ENCODE peak calls at places on chromosomes 1 and 21, in six cellular contexts. One of them, this sample, is unnamed.

GRCh38 chr1:192702212-192702993 is 66.5 kb downstream of the RGS13 start:
- DNase-seq in breast epithelium: no peak
- DNase-seq in kidney: no peak
- DNase-seq in aorta: no peak
- DNase-seq in adrenal gland: no peak
- DNase-seq in spleen: no peak
- DNase-seq in this sample: no peak

GRCh38 chr1:46606255-46606965 is 2.3 kb upstream of the MKNK1 start:
- DNase-seq in aorta: no peak
- DNase-seq in breast epithelium: no peak
- DNase-seq in spleen: no peak
- DNase-seq in adrenal gland: no peak
- DNase-seq in kidney: no peak
- DNase-seq in this sample: no peak

GRCh38 chr1:26286064-26286416 is 6.2 kb downstream of the SH3BGRL3 start:
- DNase-seq in adrenal gland: no peak
- DNase-seq in aorta: no peak
- DNase-seq in kidney: peak; percentile 10
- DNase-seq in breast epithelium: no peak
- DNase-seq in spleen: no peak
- DNase-seq in this sample: no peak

GRCh38 chr1:183630748-183631147 is 4.8 kb downstream of the ARPC5 start:
- DNase-seq in aorta: no peak
- DNase-seq in breast epithelium: no peak
- DNase-seq in spleen: no peak
- DNase-seq in kidney: no peak
- DNase-seq in adrenal gland: no peak
- DNase-seq in this sample: no peak

GRCh38 chr1:28910379-28911125 is 3.8 kb upstream of the EPB41 start:
- DNase-seq in kidney: no peak
- DNase-seq in spleen: no peak
- DNase-seq in aorta: no peak
- DNase-seq in adrenal gland: no peak
- DNase-seq in breast epithelium: no peak
- DNase-seq in this sample: no peak

GRCh38 chr1:71770121-71770520 is 512.2 kb downstream of the NEGR1 start:
- DNase-seq in aorta: no peak
- DNase-seq in spleen: no peak
- DNase-seq in kidney: no peak
- DNase-seq in adrenal gland: no peak
- DNase-seq in breast epithelium: no peak
- DNase-seq in this sample: no peak

GRCh38 chr1:179976970-179977651 is 22.5 kb downstream of the CEP350 start:
- DNase-seq in kidney: no peak
- DNase-seq in spleen: no peak
- DNase-seq in breast epithelium: no peak
- DNase-seq in adrenal gland: no peak
- DNase-seq in aorta: no peak
- DNase-seq in this sample: no peak

GRCh38 chr21:42992943-42993712 is 18.8 kb downstream of the PKNOX1 start:
- DNase-seq in aorta: no peak
- DNase-seq in breast epithelium: no peak
- DNase-seq in adrenal gland: no peak
- DNase-seq in kidney: no peak
- DNase-seq in spleen: no peak
- DNase-seq in this sample: no peak

GRCh38 chr1:201695607-201696006 is 133.3 kb upstream of the IPO9 start:
- DNase-seq in spleen: no peak
- DNase-seq in adrenal gland: no peak
- DNase-seq in kidney: no peak
- DNase-seq in breast epithelium: no peak
- DNase-seq in aorta: peak; percentile 60
- DNase-seq in this sample: no peak

GRCh38 chr1:14945132-14946010 is 208.2 kb upstream of the TMEM51 start:
- DNase-seq in aorta: peak; percentile 82
- DNase-seq in adrenal gland: peak; percentile 73
- DNase-seq in breast epithelium: peak; percentile 80
- DNase-seq in kidney: peak; percentile 90
- DNase-seq in spleen: no peak
- DNase-seq in this sample: peak; percentile 64

GRCh38 chr1:228478912-228479665 is 8.1 kb upstream of the RNF187 start:
- DNase-seq in breast epithelium: no peak
- DNase-seq in aorta: no peak
- DNase-seq in spleen: no peak
- DNase-seq in kidney: no peak
- DNase-seq in adrenal gland: no peak
- DNase-seq in this sample: no peak

GRCh38 chr1:83500531-83500930 is 498.4 kb downstream of the TTLL7 start:
- DNase-seq in adrenal gland: no peak
- DNase-seq in spleen: no peak
- DNase-seq in kidney: no peak
- DNase-seq in aorta: no peak
- DNase-seq in breast epithelium: no peak
- DNase-seq in this sample: no peak

GRCh38 chr1:90959352-90960206 is 62.3 kb downstream of the ZNF644 start:
- DNase-seq in aorta: no peak
- DNase-seq in kidney: no peak
- DNase-seq in breast epithelium: no peak
- DNase-seq in spleen: no peak
- DNase-seq in adrenal gland: no peak
- DNase-seq in this sample: no peak

GRCh38 chr1:51920130-51920529 is 41.6 kb upstream of the NRDC start:
- DNase-seq in spleen: no peak
- DNase-seq in aorta: no peak
- DNase-seq in breast epithelium: no peak
- DNase-seq in adrenal gland: no peak
- DNase-seq in kidney: no peak
- DNase-seq in this sample: no peak

GRCh38 chr1:172121071-172121717 is 279.9 kb downstream of the DNM3 start:
- DNase-seq in breast epithelium: no peak
- DNase-seq in aorta: no peak
- DNase-seq in kidney: no peak
- DNase-seq in spleen: no peak
- DNase-seq in adrenal gland: no peak
- DNase-seq in this sample: no peak

GRCh38 chr1:239448911-239449310 is 62.5 kb downstream of the CHRM3 start:
- DNase-seq in breast epithelium: no peak
- DNase-seq in aorta: no peak
- DNase-seq in kidney: no peak
- DNase-seq in adrenal gland: no peak
- DNase-seq in spleen: no peak
- DNase-seq in this sample: no peak

GRCh38 chr1:186152945-186153309 is 222.1 kb downstream of the TPR start:
- DNase-seq in breast epithelium: no peak
- DNase-seq in spleen: no peak
- DNase-seq in aorta: no peak
- DNase-seq in kidney: no peak
- DNase-seq in adrenal gland: no peak
- DNase-seq in this sample: no peak

GRCh38 chr1:45846931-45847330 is 43.5 kb downstream of the MAST2 start:
- DNase-seq in aorta: no peak
- DNase-seq in breast epithelium: no peak
- DNase-seq in adrenal gland: no peak
- DNase-seq in spleen: no peak
- DNase-seq in kidney: no peak
- DNase-seq in this sample: no peak

GRCh38 chr1:171801395-171801990 is 20.0 kb downstream of the METTL13 start:
- DNase-seq in kidney: no peak
- DNase-seq in breast epithelium: no peak
- DNase-seq in adrenal gland: peak; percentile 33
- DNase-seq in spleen: no peak
- DNase-seq in aorta: no peak
- DNase-seq in this sample: no peak

GRCh38 chr1:97893844-97894243 is 27.0 kb downstream of the DPYD start:
- DNase-seq in aorta: no peak
- DNase-seq in adrenal gland: no peak
- DNase-seq in kidney: no peak
- DNase-seq in breast epithelium: no peak
- DNase-seq in spleen: no peak
- DNase-seq in this sample: no peak

GRCh38 chr1:2554621-2555387 is 1.4 kb upstream of the TNFRSF14 start:
- DNase-seq in spleen: peak; percentile 89
- DNase-seq in kidney: no peak
- DNase-seq in aorta: no peak
- DNase-seq in breast epithelium: no peak
- DNase-seq in adrenal gland: no peak
- DNase-seq in this sample: no peak

GRCh38 chr21:18951291-18952038 is 547.9 kb upstream of the TMPRSS15 start:
- DNase-seq in aorta: no peak
- DNase-seq in kidney: no peak
- DNase-seq in adrenal gland: peak; percentile 35
- DNase-seq in spleen: no peak
- DNase-seq in breast epithelium: no peak
- DNase-seq in this sample: peak; percentile 9

GRCh38 chr1:167298328-167298727 is 77.6 kb downstream of the POU2F1 start:
- DNase-seq in spleen: no peak
- DNase-seq in aorta: no peak
- DNase-seq in adrenal gland: no peak
- DNase-seq in kidney: no peak
- DNase-seq in breast epithelium: no peak
- DNase-seq in this sample: no peak

GRCh38 chr1:59008599-59009347 is 224.9 kb upstream of the JUN start:
- DNase-seq in adrenal gland: no peak
- DNase-seq in kidney: no peak
- DNase-seq in breast epithelium: no peak
- DNase-seq in spleen: no peak
- DNase-seq in aorta: no peak
- DNase-seq in this sample: no peak

DNA sequence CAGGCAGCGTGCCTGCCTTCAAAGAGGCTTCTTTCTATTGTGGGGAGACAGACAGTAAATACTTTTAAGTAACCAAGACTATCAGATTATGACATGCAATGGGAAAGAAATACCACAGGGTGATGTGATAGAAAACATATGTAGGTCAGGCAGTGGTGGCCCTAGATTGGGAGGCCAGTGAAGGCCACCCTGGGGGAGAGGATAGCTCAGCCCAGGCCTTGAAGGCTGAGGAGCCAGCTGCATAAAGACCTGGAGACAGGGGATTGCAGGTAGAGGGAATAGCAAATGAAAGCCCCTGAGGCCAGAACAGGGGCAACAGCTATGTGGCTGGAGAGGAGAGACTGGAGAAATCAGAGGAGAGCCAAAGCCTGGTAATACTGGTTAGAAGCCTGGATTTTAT is 4.0 kb downstream of the SOX13 start:
- DNase-seq in adrenal gland: no peak
- DNase-seq in spleen: no peak
- DNase-seq in kidney: no peak
- DNase-seq in aorta: peak; percentile 41
- DNase-seq in breast epithelium: no peak
- DNase-seq in this sample: no peak
- H3K4me1 ChIP-seq in adrenal gland: peaks cover 65% of the 10 kb centered on the region
- H3K4me1 ChIP-seq in spleen: peaks cover 94% of the 10 kb centered on the region
- H3K4me1 ChIP-seq in kidney: peaks cover 38% of the 10 kb centered on the region
- H3K4me1 ChIP-seq in aorta: no peaks in the 10 kb centered on the region
- H3K4me1 ChIP-seq in breast epithelium: peaks cover 16% of the 10 kb centered on the region
- H3K4me1 ChIP-seq in this sample: peaks cover 40% of the 10 kb centered on the region

DNA sequence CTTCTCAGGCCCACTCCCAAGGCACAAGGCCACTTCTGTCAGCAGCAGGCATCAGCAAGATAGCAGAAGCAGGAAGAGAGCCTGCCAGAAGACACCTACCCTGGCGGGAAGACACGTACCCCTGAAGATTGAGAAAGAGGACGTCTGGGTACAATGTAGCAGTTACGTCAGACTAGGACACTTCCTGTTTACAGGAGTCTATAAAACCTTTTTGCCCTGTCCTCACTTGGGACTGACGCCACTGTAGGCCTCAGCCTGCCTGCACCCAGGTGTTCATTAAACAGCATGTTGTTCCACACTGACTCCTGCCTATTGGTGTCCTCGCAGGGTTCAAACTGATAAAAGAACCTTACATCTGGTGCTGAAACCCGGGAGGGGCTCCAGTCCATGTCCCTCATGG is 56.7 kb downstream of the ODF2L start:
- DNase-seq in breast epithelium: no peak
- DNase-seq in spleen: no peak
- DNase-seq in aorta: no peak
- DNase-seq in adrenal gland: peak; percentile 39
- DNase-seq in kidney: no peak
- DNase-seq in this sample: no peak
- H3K27ac ChIP-seq in breast epithelium: no peak overlapping the region
- H3K27ac ChIP-seq in spleen: peak overlapping the region; percentile 58
- H3K27ac ChIP-seq in aorta: no peak overlapping the region
- H3K27ac ChIP-seq in adrenal gland: no peak overlapping the region
- H3K27ac ChIP-seq in kidney: no peak overlapping the region
- H3K27ac ChIP-seq in this sample: no peak overlapping the region

GRCh38 chr1:43552059-43552742 is 21.5 kb downstream of the PTPRF start:
- DNase-seq in spleen: no peak
- DNase-seq in kidney: no peak
- DNase-seq in adrenal gland: no peak
- DNase-seq in breast epithelium: no peak
- DNase-seq in aorta: no peak
- DNase-seq in this sample: no peak
- H3K4me1 ChIP-seq in spleen: peaks cover 19% of the 10 kb centered on the region
- H3K4me1 ChIP-seq in kidney: peaks cover 43% of the 10 kb centered on the region
- H3K4me1 ChIP-seq in adrenal gland: no peaks in the 10 kb centered on the region
- H3K4me1 ChIP-seq in breast epithelium: peaks cover 11% of the 10 kb centered on the region
- H3K4me1 ChIP-seq in aorta: no peaks in the 10 kb centered on the region
- H3K4me1 ChIP-seq in this sample: peaks cover 45% of the 10 kb centered on the region

GRCh38 chr1:96306809-96307208 is 414.8 kb upstream of the PTBP2 start:
- DNase-seq in breast epithelium: no peak
- DNase-seq in kidney: no peak
- DNase-seq in adrenal gland: no peak
- DNase-seq in aorta: no peak
- DNase-seq in spleen: no peak
- DNase-seq in this sample: no peak
- H3K27ac ChIP-seq in breast epithelium: peak overlapping the region; percentile 58
- H3K27ac ChIP-seq in kidney: no peak overlapping the region
- H3K27ac ChIP-seq in adrenal gland: no peak overlapping the region
- H3K27ac ChIP-seq in aorta: no peak overlapping the region
- H3K27ac ChIP-seq in spleen: no peak overlapping the region
- H3K27ac ChIP-seq in this sample: no peak overlapping the region

DNA sequence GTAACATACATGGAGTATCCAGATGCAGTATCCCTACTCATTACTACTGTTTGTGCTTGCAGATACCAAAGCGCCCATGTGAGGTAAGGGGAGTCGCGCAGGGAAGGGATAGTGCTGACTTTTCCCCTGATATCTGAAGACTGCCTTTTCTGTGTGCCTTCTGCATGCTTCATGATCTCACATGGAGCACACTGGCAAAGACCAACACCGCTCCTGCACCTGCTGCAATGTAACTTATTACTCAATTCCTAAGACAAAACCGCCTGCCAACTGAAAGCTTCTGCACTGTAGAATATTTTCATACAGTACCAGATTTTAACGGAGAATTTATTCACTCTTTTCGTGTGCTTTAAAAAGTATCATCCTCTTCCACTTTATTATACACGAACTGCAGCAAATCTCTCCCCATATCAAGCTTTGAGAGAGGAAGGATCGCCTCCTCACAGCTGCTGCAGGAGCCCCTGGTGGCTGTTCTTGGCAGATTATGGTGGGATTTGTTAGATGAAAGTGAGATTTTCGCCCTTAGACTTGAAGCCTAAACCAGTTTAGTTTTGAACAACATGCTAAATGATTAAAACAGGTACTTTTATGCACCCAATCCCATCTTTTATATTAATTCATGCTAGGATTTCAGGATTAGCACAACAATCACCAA is 99.1 kb downstream of the PTPN14 start:
- DNase-seq in aorta: no peak
- DNase-seq in kidney: no peak
- DNase-seq in breast epithelium: no peak
- DNase-seq in spleen: no peak
- DNase-seq in adrenal gland: no peak
- DNase-seq in this sample: no peak
- H3K4me1 ChIP-seq in aorta: peaks cover 3% of the 10 kb centered on the region
- H3K4me1 ChIP-seq in kidney: peaks cover 3% of the 10 kb centered on the region
- H3K4me1 ChIP-seq in breast epithelium: no peaks in the 10 kb centered on the region
- H3K4me1 ChIP-seq in spleen: no peaks in the 10 kb centered on the region
- H3K4me1 ChIP-seq in adrenal gland: peaks cover 17% of the 10 kb centered on the region
- H3K4me1 ChIP-seq in this sample: peaks cover 26% of the 10 kb centered on the region